ENCODE peak calls at places on chromosome 14, in six cellular contexts. One of them, this sample, is unnamed.

GRCh38 chr14:90273532-90273931 is 17.2 kb downstream of the PSMC1 start:
- DNase-seq in NCI-H1105 treated with DMSO at 0.1 percent for 48 hours: no peak
- DNase-seq in uterus: peak
- DNase-seq in nephron progenitor cell: no peak
- DNase-seq in HFFc6: no peak
- DNase-seq in A172: no peak
- DNase-seq in this sample: no peak

GRCh38 chr14:96748371-96748770 is 48.8 kb upstream of the VRK1 start:
- DNase-seq in NCI-H1105 treated with DMSO at 0.1 percent for 48 hours: peak
- DNase-seq in uterus: no peak
- DNase-seq in nephron progenitor cell: no peak
- DNase-seq in HFFc6: no peak
- DNase-seq in A172: no peak
- DNase-seq in this sample: no peak

GRCh38 chr14:34804933-34805332 is 70.2 kb downstream of the BAZ1A start:
- DNase-seq in NCI-H1105 treated with DMSO at 0.1 percent for 48 hours: no peak
- DNase-seq in uterus: no peak
- DNase-seq in nephron progenitor cell: no peak
- DNase-seq in HFFc6: no peak
- DNase-seq in A172: no peak
- DNase-seq in this sample: no peak

GRCh38 chr14:38073641-38074040 is 134.1 kb upstream of the SSTR1 start:
- DNase-seq in NCI-H1105 treated with DMSO at 0.1 percent for 48 hours: no peak
- DNase-seq in uterus: no peak
- DNase-seq in nephron progenitor cell: no peak
- DNase-seq in HFFc6: peak
- DNase-seq in A172: no peak
- DNase-seq in this sample: no peak

GRCh38 chr14:99592933-99593753 is 10.9 kb downstream of the CCDC85C start:
- DNase-seq in NCI-H1105 treated with DMSO at 0.1 percent for 48 hours: no peak
- DNase-seq in uterus: no peak
- DNase-seq in nephron progenitor cell: no peak
- DNase-seq in HFFc6: no peak
- DNase-seq in A172: no peak
- DNase-seq in this sample: no peak

GRCh38 chr14:67951529-67952120 is 132.0 kb downstream of the RAD51B start:
- DNase-seq in NCI-H1105 treated with DMSO at 0.1 percent for 48 hours: no peak
- DNase-seq in uterus: no peak
- DNase-seq in nephron progenitor cell: no peak
- DNase-seq in HFFc6: no peak
- DNase-seq in A172: no peak
- DNase-seq in this sample: no peak

GRCh38 chr14:102539544-102540309 is 30.2 kb upstream of the ANKRD9 start:
- DNase-seq in NCI-H1105 treated with DMSO at 0.1 percent for 48 hours: peak
- DNase-seq in uterus: no peak
- DNase-seq in nephron progenitor cell: no peak
- DNase-seq in HFFc6: no peak
- DNase-seq in A172: no peak
- DNase-seq in this sample: no peak

GRCh38 chr14:102236026-102236425 is 68.9 kb downstream of the MOK start:
- DNase-seq in NCI-H1105 treated with DMSO at 0.1 percent for 48 hours: no peak
- DNase-seq in uterus: no peak
- DNase-seq in nephron progenitor cell: no peak
- DNase-seq in HFFc6: no peak
- DNase-seq in A172: no peak
- DNase-seq in this sample: no peak

GRCh38 chr14:99524804-99525698 is 43.8 kb downstream of the CCNK start:
- DNase-seq in NCI-H1105 treated with DMSO at 0.1 percent for 48 hours: no peak
- DNase-seq in uterus: no peak
- DNase-seq in nephron progenitor cell: no peak
- DNase-seq in HFFc6: peak
- DNase-seq in A172: peak
- DNase-seq in this sample: no peak

GRCh38 chr14:77457115-77457521 is 283 bp downstream of the VIPAS39 start:
- DNase-seq in NCI-H1105 treated with DMSO at 0.1 percent for 48 hours: peak
- DNase-seq in uterus: peak
- DNase-seq in nephron progenitor cell: no peak
- DNase-seq in HFFc6: no peak
- DNase-seq in A172: peak
- DNase-seq in this sample: no peak

GRCh38 chr14:61460853-61461611 is 139.7 kb downstream of the PRKCH start:
- DNase-seq in NCI-H1105 treated with DMSO at 0.1 percent for 48 hours: peak
- DNase-seq in uterus: no peak
- DNase-seq in nephron progenitor cell: no peak
- DNase-seq in HFFc6: no peak
- DNase-seq in A172: no peak
- DNase-seq in this sample: no peak

GRCh38 chr14:96122496-96122895 is 82.1 kb upstream of the BDKRB2 start:
- DNase-seq in NCI-H1105 treated with DMSO at 0.1 percent for 48 hours: no peak
- DNase-seq in uterus: peak
- DNase-seq in nephron progenitor cell: peak
- DNase-seq in HFFc6: peak
- DNase-seq in A172: no peak
- DNase-seq in this sample: no peak

GRCh38 chr14:76644875-76645518 is 116.3 kb upstream of the VASH1 start:
- DNase-seq in NCI-H1105 treated with DMSO at 0.1 percent for 48 hours: peak
- DNase-seq in uterus: no peak
- DNase-seq in nephron progenitor cell: peak
- DNase-seq in HFFc6: peak
- DNase-seq in A172: peak
- DNase-seq in this sample: peak

GRCh38 chr14:99742509-99743487 is 50.4 kb upstream of the EML1 start:
- DNase-seq in NCI-H1105 treated with DMSO at 0.1 percent for 48 hours: no peak
- DNase-seq in uterus: no peak
- DNase-seq in nephron progenitor cell: no peak
- DNase-seq in HFFc6: no peak
- DNase-seq in A172: no peak
- DNase-seq in this sample: no peak

GRCh38 chr14:52860910-52861309 is 69.5 kb upstream of the GNPNAT1 start:
- DNase-seq in NCI-H1105 treated with DMSO at 0.1 percent for 48 hours: no peak
- DNase-seq in uterus: no peak
- DNase-seq in nephron progenitor cell: no peak
- DNase-seq in HFFc6: no peak
- DNase-seq in A172: no peak
- DNase-seq in this sample: no peak

GRCh38 chr14:87630808-87631207 is 362.2 kb downstream of the GALC start:
- DNase-seq in NCI-H1105 treated with DMSO at 0.1 percent for 48 hours: no peak
- DNase-seq in uterus: peak
- DNase-seq in nephron progenitor cell: no peak
- DNase-seq in HFFc6: no peak
- DNase-seq in A172: no peak
- DNase-seq in this sample: peak

GRCh38 chr14:69606258-69606657 is 5.1 kb upstream of the SUSD6 start:
- DNase-seq in NCI-H1105 treated with DMSO at 0.1 percent for 48 hours: no peak
- DNase-seq in uterus: no peak
- DNase-seq in nephron progenitor cell: peak
- DNase-seq in HFFc6: no peak
- DNase-seq in A172: no peak
- DNase-seq in this sample: no peak

GRCh38 chr14:53767566-53767965 is 189.1 kb downstream of the BMP4 start:
- DNase-seq in NCI-H1105 treated with DMSO at 0.1 percent for 48 hours: peak
- DNase-seq in uterus: no peak
- DNase-seq in nephron progenitor cell: no peak
- DNase-seq in HFFc6: no peak
- DNase-seq in A172: no peak
- DNase-seq in this sample: no peak

GRCh38 chr14:24439257-24439656 is 3.3 kb downstream of the SDR39U1 start:
- DNase-seq in NCI-H1105 treated with DMSO at 0.1 percent for 48 hours: no peak
- DNase-seq in uterus: no peak
- DNase-seq in nephron progenitor cell: no peak
- DNase-seq in HFFc6: no peak
- DNase-seq in A172: no peak
- DNase-seq in this sample: no peak

GRCh38 chr14:91331761-91332447 is 85.7 kb downstream of the CCDC88C start:
- DNase-seq in NCI-H1105 treated with DMSO at 0.1 percent for 48 hours: no peak
- DNase-seq in uterus: no peak
- DNase-seq in nephron progenitor cell: no peak
- DNase-seq in HFFc6: no peak
- DNase-seq in A172: no peak
- DNase-seq in this sample: no peak

GRCh38 chr14:85531141-85531593 is 1.2 kb downstream of the FLRT2 start:
- DNase-seq in NCI-H1105 treated with DMSO at 0.1 percent for 48 hours: no peak
- DNase-seq in uterus: peak
- DNase-seq in nephron progenitor cell: peak
- DNase-seq in HFFc6: peak
- DNase-seq in A172: no peak
- DNase-seq in this sample: peak

GRCh38 chr14:32203928-32204357 is 874 bp upstream of the RNU6-8 start:
- DNase-seq in NCI-H1105 treated with DMSO at 0.1 percent for 48 hours: peak
- DNase-seq in uterus: peak
- DNase-seq in nephron progenitor cell: peak
- DNase-seq in HFFc6: no peak
- DNase-seq in A172: no peak
- DNase-seq in this sample: peak

GRCh38 chr14:42192659-42193425 is 586.2 kb downstream of the LRFN5 start:
- DNase-seq in NCI-H1105 treated with DMSO at 0.1 percent for 48 hours: peak
- DNase-seq in uterus: no peak
- DNase-seq in nephron progenitor cell: no peak
- DNase-seq in HFFc6: peak
- DNase-seq in A172: peak
- DNase-seq in this sample: no peak

GRCh38 chr14:53841109-53842099 is 115.2 kb downstream of the BMP4 start:
- DNase-seq in NCI-H1105 treated with DMSO at 0.1 percent for 48 hours: no peak
- DNase-seq in uterus: no peak
- DNase-seq in nephron progenitor cell: no peak
- DNase-seq in HFFc6: no peak
- DNase-seq in A172: no peak
- DNase-seq in this sample: no peak

GRCh38 chr14:99296517-99296916 is 24.5 kb upstream of the BCL11B start:
- DNase-seq in NCI-H1105 treated with DMSO at 0.1 percent for 48 hours: no peak
- DNase-seq in uterus: no peak
- DNase-seq in nephron progenitor cell: no peak
- DNase-seq in HFFc6: no peak
- DNase-seq in A172: no peak
- DNase-seq in this sample: no peak

GRCh38 chr14:70821916-70822705 is 12.8 kb upstream of the MAP3K9 start:
- DNase-seq in NCI-H1105 treated with DMSO at 0.1 percent for 48 hours: peak
- DNase-seq in uterus: peak
- DNase-seq in nephron progenitor cell: peak
- DNase-seq in HFFc6: peak
- DNase-seq in A172: peak
- DNase-seq in this sample: peak

GRCh38 chr14:49861581-49861922 is 9.0 kb upstream of the NEMF start:
- DNase-seq in NCI-H1105 treated with DMSO at 0.1 percent for 48 hours: peak
- DNase-seq in uterus: peak
- DNase-seq in nephron progenitor cell: peak
- DNase-seq in HFFc6: peak
- DNase-seq in A172: peak
- DNase-seq in this sample: peak

GRCh38 chr14:68619805-68620574 is 172.9 kb downstream of the ZFP36L1 start:
- DNase-seq in NCI-H1105 treated with DMSO at 0.1 percent for 48 hours: no peak
- DNase-seq in uterus: peak
- DNase-seq in nephron progenitor cell: no peak
- DNase-seq in HFFc6: peak
- DNase-seq in A172: peak
- DNase-seq in this sample: no peak

GRCh38 chr14:64682843-64683242 is 21.4 kb upstream of the PLEKHG3 start:
- DNase-seq in NCI-H1105 treated with DMSO at 0.1 percent for 48 hours: no peak
- DNase-seq in uterus: no peak
- DNase-seq in nephron progenitor cell: no peak
- DNase-seq in HFFc6: no peak
- DNase-seq in A172: no peak
- DNase-seq in this sample: no peak

GRCh38 chr14:37890095-37890494 is 294.7 kb downstream of the TTC6 start:
- DNase-seq in NCI-H1105 treated with DMSO at 0.1 percent for 48 hours: no peak
- DNase-seq in uterus: no peak
- DNase-seq in nephron progenitor cell: no peak
- DNase-seq in HFFc6: no peak
- DNase-seq in A172: no peak
- DNase-seq in this sample: no peak

GRCh38 chr14:23306412-23307145 is at the start of gene BCL2L2:
- DNase-seq in NCI-H1105 treated with DMSO at 0.1 percent for 48 hours: peak
- DNase-seq in uterus: peak
- DNase-seq in nephron progenitor cell: peak
- DNase-seq in HFFc6: peak
- DNase-seq in A172: peak
- DNase-seq in this sample: peak

This sample was measured in SK-N-DZ.